ENCODE peak calls at places on chromosomes 12 and 14, in six cellular contexts. L is fibroblast of lung, B is heart left ventricle, D is tibial artery, A is foreskin fibroblast, K is mammary epithelial cell. R is an unnamed sample.

GRCh38 chr12:121713257-121714155 is 954 bp downstream of the TMEM120B start:
- DNase-seq in L (peak), B (peak), D (peak), A (peak), K (no peak), R (no peak)

GRCh38 chr14:39015964-39016577 is 87.0 kb downstream of the SEC23A start:
- DNase-seq in L (no peak), B (no peak), D (no peak), A (peak), K (peak), R (no peak)

GRCh38 chr12:38053113-38053512 is 263.5 kb upstream of the ALG10B start:
- DNase-seq in L (no peak), B (no peak), D (no peak), A (no peak), K (no peak), R (no peak)

GRCh38 chr12:65741662-65742480 is 82.4 kb upstream of the HMGA2 start:
- DNase-seq in L (peak), B (peak), D (peak), A (peak), K (no peak), R (no peak)

GRCh38 chr12:53714004-53714403 is 13.2 kb downstream of the CALCOCO1 start:
- DNase-seq in L (no peak), B (no peak), D (no peak), A (no peak), K (no peak), R (no peak)

GRCh38 chr12:116200812-116201211 is 76.7 kb downstream of the MED13L start:
- DNase-seq in L (peak), B (no peak), D (no peak), A (peak), K (no peak), R (no peak)

GRCh38 chr12:45049912-45050318 is 984 bp downstream of the DBX2 start:
- DNase-seq in L (peak), B (no peak), D (no peak), A (peak), K (no peak), R (no peak)

GRCh38 chr14:102370305-102370809 is 7.6 kb downstream of the TECPR2 start:
- DNase-seq in L (no peak), B (peak), D (no peak), A (peak), K (peak), R (no peak)

GRCh38 chr14:100031506-100032281 is 33.5 kb upstream of the EVL start:
- DNase-seq in L (peak), B (peak), D (peak), A (peak), K (peak), R (peak)

GRCh38 chr12:53500119-53500775 is 836 bp upstream of the TARBP2 start:
- DNase-seq in L (peak), B (peak), D (peak), A (peak), K (peak), R (peak)

GRCh38 chr12:98840325-98840724 is 195.2 kb downstream of the APAF1 start:
- DNase-seq in L (no peak), B (no peak), D (no peak), A (no peak), K (no peak), R (no peak)

GRCh38 chr12:120076651-120077050 is 39.9 kb downstream of the RAB35 start:
- DNase-seq in L (no peak), B (no peak), D (no peak), A (no peak), K (no peak), R (no peak)
- TF ChIP-seq CTCF in L (no peak), B (no peak), D (no peak), A (no peak), K (no peak), R (no peak)

GRCh38 chr12:47705571-47706425 is at the start of gene RPAP3:
- DNase-seq in L (peak), B (peak), D (peak), A (peak), K (peak), R (peak)
- TF ChIP-seq CTCF in L (peak), B (peak), D (peak), A (peak), K (peak), R (peak)

GRCh38 chr12:56271031-56271430 is 4.3 kb downstream of the COQ10A start:
- DNase-seq in L (peak), B (no peak), D (no peak), A (peak), K (peak), R (no peak)
- TF ChIP-seq CTCF in L (peak), B (peak), D (peak), A (peak), K (peak), R (peak)

GRCh38 chr12:91695964-91696363 is 449.7 kb downstream of the BTG1 start:
- DNase-seq in L (no peak), B (no peak), D (no peak), A (no peak), K (no peak), R (no peak)
- TF ChIP-seq CTCF in L (no peak), B (no peak), D (no peak), A (no peak), K (no peak), R (no peak)

GRCh38 chr12:78115889-78116288 is 285.2 kb downstream of the NAV3 start:
- DNase-seq in L (no peak), B (no peak), D (no peak), A (peak), K (no peak), R (no peak)

GRCh38 chr12:78120866-78121590 is 290.3 kb downstream of the NAV3 start:
- DNase-seq in L (peak), B (no peak), D (no peak), A (peak), K (no peak), R (peak)

GRCh38 chr12:78118486-78118885 is 287.8 kb downstream of the NAV3 start:
- DNase-seq in L (no peak), B (no peak), D (no peak), A (no peak), K (no peak), R (no peak)

GRCh38 chr12:78119351-78119918 is 288.7 kb downstream of the NAV3 start:
- DNase-seq in L (no peak), B (no peak), D (no peak), A (no peak), K (no peak), R (no peak)

DNA sequence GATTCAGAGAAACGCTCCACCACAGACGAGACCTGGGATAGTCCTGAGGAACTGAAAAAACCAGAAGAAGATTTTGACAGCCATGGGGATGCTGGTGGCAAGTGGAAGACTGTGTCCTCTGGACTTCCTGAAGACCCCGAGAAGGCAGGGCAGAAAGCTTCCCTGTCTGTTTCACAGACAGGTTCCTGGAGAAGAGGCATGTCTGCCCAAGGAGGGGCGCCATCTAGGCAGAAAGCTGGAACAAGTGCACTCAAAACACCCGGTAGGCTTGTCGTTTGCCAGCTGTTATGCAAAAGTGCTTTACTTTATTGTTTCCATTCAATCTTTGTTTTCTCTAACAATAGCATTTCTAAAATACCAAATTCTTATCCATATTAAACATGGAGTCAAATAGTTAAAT is 287.3 kb downstream of the NAV3 start:
- DNase-seq in L (no peak), B (no peak), D (no peak), A (no peak), K (no peak), R (no peak)
- TF ChIP-seq CTCF in L (no peak), B (no peak), D (no peak), A (peak), K (peak), R (peak)

R was measured in retinal pigment epithelial cell.